ENCODE peak calls at places on chromosomes 13 and 19, in eight cellular contexts. R is iPS DF 6.9, E is aorta, D is brain microvascular endothelial cell, F is GM23338, S is left ventricle myocardium inferior, H is heart left ventricle, Z is IMR-90. L is an unnamed sample.

GRCh38 chr19:44746616-44746945 is 1.9 kb upstream of the BCL3 start:
- DNase-seq in R (no peak), E (no peak), D (no peak), F (no peak), S (no peak), H (no peak), Z (no peak), L (no peak)

GRCh38 chr13:28336193-28336657 is 158.7 kb downstream of the FLT1 start:
- DNase-seq in R (no peak), E (no peak), D (no peak), F (no peak), S (peak; percentile 25), H (peak; percentile 38), Z (no peak), L (no peak)

GRCh38 chr19:11924886-11925583 is at the start of gene ZNF700:
- DNase-seq in R (peak; percentile 75), E (peak; percentile 97), D (peak; percentile 94), F (peak; percentile 99), S (peak; percentile 95), H (peak; percentile 96), Z (peak; percentile 86), L (peak; percentile 87)

GRCh38 chr13:84405286-84405685 is 523.0 kb upstream of the SLITRK1 start:
- DNase-seq in R (no peak), E (no peak), D (no peak), F (no peak), S (no peak), H (no peak), Z (peak; percentile 64), L (no peak)

GRCh38 chr13:90238433-90238832 is 1109.1 kb upstream of the MIR17HG start:
- DNase-seq in R (no peak), E (no peak), D (no peak), F (peak; percentile 26), S (no peak), H (no peak), Z (no peak), L (no peak)

GRCh38 chr19:47152205-47152604 is 21.6 kb downstream of the SAE1 start:
- DNase-seq in R (no peak), E (no peak), D (no peak), F (no peak), S (no peak), H (no peak), Z (no peak), L (no peak)

GRCh38 chr19:18488838-18489626 is 32.8 kb downstream of the ELL start:
- DNase-seq in R (no peak), E (no peak), D (no peak), F (peak; percentile 85), S (no peak), H (peak; percentile 67), Z (no peak), L (no peak)

GRCh38 chr19:4624733-4625362 is 14.5 kb upstream of the TNFAIP8L1 start:
- DNase-seq in R (no peak), E (no peak), D (no peak), F (peak; percentile 73), S (no peak), H (no peak), Z (peak; percentile 32), L (peak; percentile 70)

GRCh38 chr13:50104493-50104892 is 89.2 kb downstream of the KCNRG start:
- DNase-seq in R (no peak), E (no peak), D (no peak), F (peak; percentile 17), S (no peak), H (no peak), Z (peak; percentile 46), L (no peak)

GRCh38 chr19:11624064-11624463 is 26.8 kb downstream of the ZNF627 start:
- DNase-seq in R (no peak), E (no peak), D (peak; percentile 5), F (no peak), S (no peak), H (no peak), Z (peak; percentile 35), L (no peak)

DNA sequence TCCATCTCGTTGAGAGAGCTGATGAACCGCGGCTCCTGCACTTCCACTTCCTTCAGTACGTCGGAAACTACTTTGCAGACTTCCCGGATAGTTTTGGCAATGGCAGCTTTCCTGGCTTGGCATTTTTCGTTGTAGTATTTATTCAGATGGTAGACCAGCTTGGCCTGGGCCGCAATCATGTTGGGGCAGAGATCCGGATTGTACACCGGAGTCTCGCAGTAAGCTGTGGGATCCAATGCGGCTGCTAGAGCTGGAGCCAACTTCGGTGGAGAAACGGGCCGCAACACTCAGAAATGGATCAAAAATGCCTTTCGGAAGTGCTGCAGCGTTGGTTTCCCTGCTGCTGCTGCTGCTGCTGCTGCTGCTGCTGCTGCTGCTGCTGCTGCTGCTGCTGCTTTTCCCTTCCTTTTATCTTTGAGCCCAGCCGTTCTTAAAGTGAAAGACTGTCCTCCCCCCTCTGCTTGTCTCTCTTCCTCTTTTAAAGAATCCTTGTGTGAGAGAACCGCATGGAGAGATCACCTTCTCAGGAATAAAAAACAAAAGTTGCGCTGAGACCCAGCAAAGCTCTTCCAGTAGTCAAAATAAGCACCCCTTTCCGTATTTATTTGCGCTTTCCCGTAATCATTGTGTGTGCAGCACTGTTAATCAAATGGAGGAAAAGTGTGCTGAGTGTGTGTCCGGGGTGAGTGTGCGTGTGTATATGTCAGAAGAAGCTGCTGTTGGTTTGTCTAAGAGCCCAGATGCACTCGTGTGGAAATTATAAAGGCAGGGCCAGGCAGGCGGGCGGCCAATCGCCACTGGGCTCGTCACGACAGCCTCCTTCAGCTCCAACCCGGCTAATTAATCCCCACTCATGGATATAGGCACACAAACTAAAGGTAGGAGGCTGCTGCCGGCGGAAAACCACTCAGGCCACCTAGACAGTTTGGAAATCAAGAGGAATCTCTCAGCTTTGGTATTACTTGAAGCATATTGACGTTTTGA is at the start of gene MAB21L1:
- DNase-seq in R (no peak), E (peak; percentile 75), D (peak; percentile 29), F (peak; percentile 49), S (no peak), H (peak; percentile 33), Z (peak; percentile 19), L (no peak)
- H3K4me3 ChIP-seq in R (peak within 1 kb of the TSS; percentile 34), E (no peak within 1 kb of the TSS), D (peak within 1 kb of the TSS; percentile 59), F (peak within 1 kb of the TSS; percentile 64), S (peak within 1 kb of the TSS; percentile 68), H (peak within 1 kb of the TSS; percentile 67), Z (peak within 1 kb of the TSS; percentile 43), L (peak within 1 kb of the TSS; percentile 43)

GRCh38 chr19:2652504-2653099 is 49.9 kb downstream of the GNG7 start:
- DNase-seq in R (no peak), E (no peak), D (no peak), F (no peak), S (no peak), H (no peak), Z (no peak), L (no peak)
- H3K27me3 ChIP-seq in R (no peaks in the 10 kb centered on the region), E (no peaks in the 10 kb centered on the region), D (peaks cover 2% of the 10 kb centered on the region), F (no peaks in the 10 kb centered on the region), S (peaks cover 19% of the 10 kb centered on the region), H (no peaks in the 10 kb centered on the region), Z (peaks cover 34% of the 10 kb centered on the region), L (no peaks in the 10 kb centered on the region)

DNA sequence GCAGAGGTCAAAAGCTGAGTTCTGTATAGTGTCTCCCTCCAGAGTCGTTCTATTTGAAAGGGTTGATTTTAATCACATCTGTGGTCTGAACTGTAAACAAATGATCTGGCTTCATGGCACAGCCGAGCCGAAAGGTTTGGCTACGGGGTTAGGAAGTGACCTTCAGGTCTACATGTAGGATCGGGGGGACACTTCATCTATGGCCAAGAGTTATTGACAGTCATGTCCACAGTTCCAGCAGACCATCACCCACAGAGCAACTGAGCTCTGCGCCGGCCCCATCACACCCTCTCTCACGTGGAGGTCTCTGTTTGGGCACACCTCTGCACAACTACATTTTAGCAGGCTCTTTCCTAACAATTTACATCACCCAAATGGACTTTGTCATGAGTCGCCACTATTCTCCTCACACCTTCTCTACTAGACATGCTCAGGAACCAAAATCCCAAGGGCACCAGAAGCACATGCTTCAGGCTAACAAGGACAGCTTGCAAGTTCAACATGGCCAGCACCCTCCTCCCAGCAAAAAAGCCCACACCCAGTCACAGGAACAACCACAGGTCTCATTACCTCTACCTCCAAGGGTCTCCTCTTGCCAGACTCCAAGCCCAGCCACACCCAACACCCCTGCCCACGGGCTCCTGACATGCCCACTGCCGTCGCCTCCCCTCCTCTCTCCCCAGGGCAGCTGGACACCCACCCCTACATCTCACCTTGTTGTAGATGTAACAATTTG is 36.1 kb upstream of the EPHX3 start:
- DNase-seq in R (no peak), E (no peak), D (no peak), F (no peak), S (no peak), H (no peak), Z (no peak), L (no peak)
- H3K36me3 ChIP-seq in R (peaks cover 52% of the 10 kb centered on the region), E (peaks cover 12% of the 10 kb centered on the region), D (peaks cover 58% of the 10 kb centered on the region), F (peaks cover 25% of the 10 kb centered on the region), S (peaks cover 80% of the 10 kb centered on the region), H (peaks cover 83% of the 10 kb centered on the region), Z (peaks cover 72% of the 10 kb centered on the region), L (peaks cover 98% of the 10 kb centered on the region)

DNA sequence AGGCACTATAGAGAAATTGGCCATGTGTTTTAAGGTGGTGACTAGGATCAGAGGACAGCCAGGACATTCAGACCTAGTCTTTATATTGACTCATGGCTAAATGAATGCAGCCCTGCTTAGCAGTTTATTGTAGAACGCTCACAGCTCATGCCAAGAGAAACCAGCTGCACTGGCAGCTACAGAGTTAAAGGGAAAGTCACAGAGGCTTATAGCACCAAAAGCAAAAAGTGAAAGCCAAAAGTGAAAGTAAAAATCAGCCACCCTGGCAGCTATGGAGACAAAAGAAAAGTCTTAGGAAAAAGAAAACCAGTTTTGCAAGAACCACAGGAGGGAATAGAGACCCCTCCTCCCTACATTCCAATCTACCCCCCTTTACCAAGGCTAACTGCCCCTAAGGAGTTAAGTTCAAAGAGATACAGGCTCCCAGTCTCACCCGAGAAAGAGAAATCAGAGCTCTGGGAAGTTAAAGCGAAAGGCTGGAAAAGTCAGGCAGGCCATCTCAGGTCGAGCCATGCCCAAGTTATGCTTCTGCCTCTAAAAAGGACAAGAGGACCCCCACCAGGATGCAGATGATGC is 99.0 kb downstream of the ZNF429 start:
- DNase-seq in R (no peak), E (no peak), D (no peak), F (peak; percentile 95), S (no peak), H (no peak), Z (peak; percentile 21), L (peak; percentile 70)
- H3K4me3 ChIP-seq in R (no peak overlapping the region), E (peak overlapping the region; percentile 65), D (peak overlapping the region; percentile 34), F (peak overlapping the region; percentile 43), S (peak overlapping the region; percentile 67), H (peak overlapping the region; percentile 61), Z (peak overlapping the region; percentile 52), L (no peak overlapping the region)

GRCh38 chr13:99802416-99802815 is 169.2 kb downstream of the ZIC5 start:
- DNase-seq in R (no peak), E (no peak), D (no peak), F (no peak), S (no peak), H (no peak), Z (no peak), L (no peak)

GRCh38 chr13:99800004-99800403 is 171.6 kb downstream of the ZIC5 start:
- DNase-seq in R (no peak), E (no peak), D (no peak), F (peak; percentile 29), S (no peak), H (no peak), Z (no peak), L (no peak)

GRCh38 chr13:99805361-99805760 is 166.2 kb downstream of the ZIC5 start:
- DNase-seq in R (no peak), E (no peak), D (no peak), F (peak; percentile 77), S (no peak), H (no peak), Z (no peak), L (peak; percentile 57)

GRCh38 chr13:99800951-99801350 is 170.6 kb downstream of the ZIC5 start:
- DNase-seq in R (no peak), E (no peak), D (no peak), F (peak; percentile 60), S (no peak), H (no peak), Z (no peak), L (peak; percentile 40)

GRCh38 chr13:99803141-99803540 is 168.4 kb downstream of the ZIC5 start:
- DNase-seq in R (no peak), E (no peak), D (no peak), F (no peak), S (no peak), H (no peak), Z (no peak), L (no peak)
- H3K27me3 ChIP-seq in R (no peaks in the 10 kb centered on the region), E (no peaks in the 10 kb centered on the region), D (no peaks in the 10 kb centered on the region), F (peaks cover 2% of the 10 kb centered on the region), S (no peaks in the 10 kb centered on the region), H (no peaks in the 10 kb centered on the region), Z (no peaks in the 10 kb centered on the region), L (no peaks in the 10 kb centered on the region)

L was measured in NT2/D1.